ENCODE peak calls at places on chromosomes 7 and 10, in seven cellular contexts. T is Calu3; H is IMR-90; Y is CD8-positive, alpha-beta T cell; R is Peyer's patch; W is activated B cell treated with CpG ODN at 0.5 μM for 24 hours; U is astrocyte of the spinal cord. K is an unnamed sample.

GRCh38 chr10:67306588-67307205 is 380.9 kb downstream of the LRRTM3 start:
- DNase-seq in H (peak), W (no peak), R (no peak), Y (no peak), U (peak), T (peak), K (peak)

GRCh38 chr7:39624935-39625694 is 1.7 kb downstream of the RALA start:
- DNase-seq in U (no peak), Y (no peak), H (peak), W (no peak), R (no peak), T (no peak), K (no peak)

GRCh38 chr7:6628045-6628444 is 9.1 kb upstream of the ZNF316 start:
- DNase-seq in Y (no peak), U (no peak), H (no peak), T (no peak), W (no peak), R (no peak), K (no peak)

GRCh38 chr10:127888526-127889312 is 4.0 kb downstream of the CLRN3 start:
- DNase-seq in R (no peak), T (no peak), U (no peak), H (no peak), Y (no peak), W (no peak), K (no peak)

GRCh38 chr7:101680406-101681145 is 51.5 kb upstream of the MYL10 start:
- DNase-seq in R (no peak), U (no peak), H (no peak), Y (no peak), W (no peak), T (no peak), K (no peak)

GRCh38 chr10:11297136-11297535 is 279.5 kb downstream of the CELF2 start:
- DNase-seq in U (no peak), H (no peak), Y (no peak), T (no peak), W (no peak), R (no peak), K (no peak)

GRCh38 chr7:84568786-84569185 is 374.2 kb upstream of the SEMA3A start:
- DNase-seq in R (no peak), Y (no peak), W (no peak), U (no peak), H (no peak), T (no peak), K (no peak)

GRCh38 chr7:92448185-92448747 is 984 bp downstream of the GATAD1 start:
- DNase-seq in W (peak), Y (peak), U (peak), R (peak), H (peak), T (peak), K (peak)

GRCh38 chr7:106345421-106346166 is 60.8 kb upstream of the NAMPT start:
- DNase-seq in T (no peak), U (peak), Y (no peak), R (no peak), H (peak), W (no peak), K (no peak)

GRCh38 chr7:111229181-111229740 is 138.3 kb downstream of the LRRN3 start:
- DNase-seq in W (no peak), H (no peak), T (no peak), U (no peak), Y (no peak), R (no peak), K (no peak)

GRCh38 chr10:97097154-97097490 is 88.6 kb downstream of the SLIT1 start:
- DNase-seq in Y (no peak), R (no peak), W (no peak), H (no peak), T (no peak), U (no peak), K (no peak)

GRCh38 chr7:140230862-140231778 is 54.3 kb upstream of the KDM7A start:
- DNase-seq in W (no peak), R (peak), Y (peak), H (peak), U (peak), T (peak), K (peak)

GRCh38 chr10:123576706-123577105 is 89.4 kb upstream of the GPR26 start:
- DNase-seq in Y (no peak), W (no peak), U (no peak), T (no peak), H (no peak), R (no peak), K (no peak)

GRCh38 chr10:123574299-123574698 is 91.9 kb upstream of the GPR26 start:
- DNase-seq in T (no peak), R (no peak), W (no peak), H (no peak), U (no peak), Y (no peak), K (no peak)

GRCh38 chr10:123571978-123572377 is 94.2 kb upstream of the GPR26 start:
- DNase-seq in T (no peak), U (no peak), H (no peak), R (no peak), W (no peak), Y (no peak), K (no peak)

GRCh38 chr10:123570898-123571515 is 95.1 kb upstream of the GPR26 start:
- DNase-seq in T (no peak), W (no peak), U (no peak), R (no peak), H (no peak), Y (no peak), K (no peak)

GRCh38 chr10:123573236-123574147 is 92.7 kb upstream of the GPR26 start:
- DNase-seq in T (peak), Y (no peak), R (peak), W (no peak), H (no peak), U (no peak), K (peak)
- TF ChIP-seq CTCF in T (peak), Y (peak), R (peak), W (no peak), H (no peak), U (peak), K (peak)

GRCh38 chr7:53214463-53214862 is 179.0 kb downstream of the POM121L12 start:
- DNase-seq in W (no peak), U (no peak), H (no peak), Y (no peak), T (no peak), R (no peak), K (no peak)

DNA sequence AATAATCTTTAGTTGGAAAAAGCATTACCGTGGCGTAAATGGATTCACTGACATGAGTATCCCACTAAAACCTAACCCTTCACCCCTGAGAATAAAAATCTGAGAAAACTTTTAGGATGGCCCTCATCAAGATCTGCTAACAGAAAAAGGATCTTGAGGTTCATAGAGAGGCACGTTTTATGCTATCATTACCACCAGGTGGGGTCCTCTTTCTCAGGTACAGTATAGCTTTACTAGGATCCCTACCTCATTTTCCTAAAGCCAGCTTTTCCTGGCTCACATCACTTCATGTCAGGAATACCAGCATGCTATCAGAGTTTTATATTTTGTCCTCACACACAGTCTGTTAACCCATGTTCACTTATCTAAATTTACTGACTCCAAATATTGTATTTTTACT is 173.7 kb downstream of the POM121L12 start:
- DNase-seq in T (no peak), Y (no peak), H (no peak), R (no peak), W (no peak), U (no peak), K (no peak)
- TF ChIP-seq CTCF in T (no peak), Y (no peak), H (no peak), R (no peak), W (no peak), U (no peak), K (no peak)

GRCh38 chr10:69861251-69862240 is 59.8 kb downstream of the COL13A1 start:
- DNase-seq in Y (no peak), R (no peak), W (no peak), U (peak), T (peak), H (peak), K (no peak)
- TF ChIP-seq CTCF in Y (no peak), R (no peak), W (no peak), U (peak), T (peak), H (peak), K (no peak)

DNA sequence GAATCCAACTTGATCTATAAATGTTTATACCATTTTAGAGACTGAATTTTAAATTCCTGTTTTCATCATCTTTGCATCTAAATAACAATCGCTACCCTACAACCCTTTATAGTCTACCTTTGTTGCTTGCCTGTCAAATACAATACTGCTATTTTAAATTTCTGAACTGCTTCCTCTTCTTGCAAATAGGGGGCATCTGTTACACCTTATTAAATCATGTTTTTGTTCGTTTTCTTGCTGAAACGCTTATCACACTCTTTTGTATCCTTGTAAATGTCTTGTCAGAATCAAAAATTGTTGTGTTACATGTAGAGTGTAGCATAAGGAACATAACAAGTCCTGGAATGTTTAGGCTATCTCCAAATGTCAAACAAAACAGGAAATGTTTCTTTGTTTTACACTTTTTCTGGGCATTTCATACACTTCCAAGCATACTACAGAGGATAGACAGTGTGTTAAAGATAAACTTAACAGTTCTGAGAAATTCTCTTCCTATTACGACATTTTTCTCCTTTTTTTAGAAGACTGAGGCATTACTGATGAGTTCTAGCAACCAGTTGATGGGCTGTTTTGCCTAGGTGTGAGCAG is 281.3 kb downstream of the GPR158 start:
- DNase-seq in U (no peak), W (no peak), Y (no peak), R (no peak), H (no peak), T (no peak), K (no peak)
- TF ChIP-seq CTCF in U (no peak), W (no peak), Y (no peak), R (no peak), H (no peak), T (no peak), K (no peak)

GRCh38 chr7:127254163-127254684 is 1.5 kb upstream of the GRM8 start:
- DNase-seq in W (no peak), R (no peak), H (no peak), T (no peak), U (no peak), Y (no peak), K (no peak)
- TF ChIP-seq CTCF in W (no peak), R (no peak), H (no peak), T (no peak), U (no peak), Y (no peak), K (no peak)

GRCh38 chr7:129778770-129779601 is 167.5 kb downstream of the NRF1 start:
- DNase-seq in Y (no peak), W (peak), U (no peak), H (no peak), R (no peak), T (peak), K (peak)
- TF ChIP-seq CTCF in Y (no peak), W (no peak), U (no peak), H (peak), R (no peak), T (no peak), K (no peak)

DNA sequence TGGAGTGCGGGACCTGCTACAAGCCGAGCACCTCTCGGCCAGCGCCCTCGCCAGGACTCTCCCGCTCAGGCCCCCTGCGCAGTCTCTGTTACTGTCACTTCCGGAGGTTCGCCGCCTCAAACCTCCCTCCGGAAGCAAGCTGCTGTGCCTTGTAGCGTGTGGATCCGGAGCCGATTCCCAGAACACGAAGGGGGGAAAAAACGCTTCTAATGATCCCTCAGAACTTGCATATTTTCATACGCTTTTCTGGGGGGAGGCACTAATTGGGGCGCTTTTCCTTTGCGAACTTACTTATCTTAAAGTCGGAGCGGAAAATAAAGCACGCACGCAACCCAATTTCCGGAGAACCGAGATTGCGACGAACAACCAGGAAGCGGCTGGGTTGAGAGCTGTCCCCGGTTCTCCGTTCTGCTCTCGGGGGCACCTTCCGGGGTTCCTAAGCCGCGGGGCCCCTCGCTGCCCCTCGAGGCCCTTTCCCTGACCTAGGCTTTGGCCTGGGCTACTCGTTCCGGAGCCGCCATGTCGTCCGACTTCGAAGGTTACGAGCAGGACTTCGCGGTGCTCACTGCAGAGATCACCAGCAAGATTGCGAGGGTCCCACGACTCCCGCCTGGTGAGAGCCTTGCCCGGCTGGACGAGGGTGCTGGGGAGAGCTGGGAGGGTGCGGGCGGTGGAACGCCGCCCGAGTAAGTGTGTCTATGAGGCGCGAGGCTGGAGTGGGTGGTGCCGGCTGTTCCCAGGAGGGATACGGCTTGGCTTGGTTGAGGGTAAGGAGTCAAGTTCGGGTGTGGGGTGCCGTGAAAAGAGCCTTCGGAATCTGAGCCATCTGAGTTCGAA is at the start of the genes VTI1A and ZDHHC6:
- DNase-seq in T (peak), H (peak), Y (peak), W (peak), U (peak), R (peak), K (peak)
- TF ChIP-seq CTCF in T (no peak), H (peak), Y (no peak), W (no peak), U (peak), R (no peak), K (no peak)

GRCh38 chr10:113216068-113216467 is 266.0 kb downstream of the TCF7L2 start:
- DNase-seq in R (no peak), Y (no peak), U (peak), H (no peak), T (no peak), W (no peak), K (no peak)
- TF ChIP-seq CTCF in R (no peak), Y (no peak), U (peak), H (no peak), T (no peak), W (no peak), K (no peak)

GRCh38 chr7:142712617-142712957 is 36.7 kb upstream of the PRSS1 start:
- DNase-seq in Y (no peak), H (no peak), T (no peak), U (no peak), R (no peak), W (no peak), K (no peak)
- TF ChIP-seq CTCF in Y (no peak), H (no peak), T (peak), U (no peak), R (no peak), W (no peak), K (no peak)

K was measured in GM20000.